ENCODE peak calls at places on chromosome 18, in six cellular contexts. N, Z, J, I, L and D are unnamed samples.
A peak's percentile ranks its signal among the peaks of the same experiment; 100 is the strongest.

GRCh38 chr18:25305584-25305983 is 46.4 kb downstream of the ZNF521 start:
- DNase-seq in L (no peak), Z (no peak), N (no peak), J (no peak), I (no peak), D (no peak)

GRCh38 chr18:57811477-57812125 is 8.5 kb upstream of the ATP8B1 start:
- DNase-seq in L (no peak), I (no peak), N (no peak), Z (no peak), J (no peak), D (no peak)

GRCh38 chr18:58139627-58140026 is 95.6 kb downstream of the NEDD4L start:
- DNase-seq in L (no peak), I (no peak), N (no peak), J (no peak), Z (no peak), D (no peak)

GRCh38 chr18:80184243-80184772 is 63.0 kb downstream of the PARD6G start:
- DNase-seq in L (no peak), Z (no peak), N (peak; percentile 54), J (no peak), I (no peak), D (peak; percentile 44)

GRCh38 chr18:12625242-12625641 is 32.7 kb downstream of the SPIRE1 start:
- DNase-seq in I (no peak), L (no peak), N (no peak), J (no peak), Z (no peak), D (no peak)

GRCh38 chr18:50632895-50633515 is 73.1 kb downstream of the MAPK4 start:
- DNase-seq in L (no peak), Z (no peak), N (no peak), J (no peak), I (no peak), D (no peak)

GRCh38 chr18:79353238-79353637 is 42.5 kb upstream of the NFATC1 start:
- DNase-seq in I (no peak), L (no peak), Z (no peak), N (no peak), J (no peak), D (no peak)

GRCh38 chr18:46042571-46043123 is 29.4 kb downstream of the PSTPIP2 start:
- DNase-seq in I (peak; percentile 21), Z (no peak), N (no peak), J (peak; percentile 34), L (no peak), D (no peak)

GRCh38 chr18:63025251-63025710 is 294.3 kb downstream of the BCL2 start:
- DNase-seq in N (no peak), I (no peak), J (no peak), L (no peak), Z (no peak), D (no peak)

GRCh38 chr18:63141777-63142176 is 177.8 kb downstream of the BCL2 start:
- DNase-seq in L (no peak), N (no peak), I (no peak), J (no peak), Z (no peak), D (no peak)

GRCh38 chr18:46072959-46073358 is 899 bp upstream of the PSTPIP2 start:
- DNase-seq in Z (no peak), I (no peak), J (no peak), L (no peak), N (no peak), D (no peak)

GRCh38 chr18:23932385-23933067 is 82.0 kb upstream of the TTC39C start:
- DNase-seq in J (no peak), I (no peak), Z (no peak), N (no peak), L (no peak), D (no peak)

GRCh38 chr18:76528477-76529432 is 33.7 kb upstream of the ZNF516 start:
- DNase-seq in Z (no peak), N (no peak), I (no peak), L (peak; percentile 82), J (no peak), D (no peak)